ENCODE peak calls at places on chromosomes 3 and 15, in four cellular contexts. E is hepatocyte, L is stomach, X is mammary epithelial cell. O is an unnamed sample. For H3K4me1 and H3K9me3, the result is how much of the 10 kb centered on the place peaks cover.

GRCh38 chr3:38545983-38546382 is 49.8 kb downstream of the EXOG start:
- DNase-seq in E (no peak), L (no peak), X (no peak), O (no peak)

GRCh38 chr3:125990253-125990970 is 21.4 kb downstream of the ROPN1B start:
- DNase-seq in E (peak), L (peak), X (peak), O (peak)

GRCh38 chr15:73865904-73866303 is 7.5 kb upstream of the TBC1D21 start:
- DNase-seq in E (no peak), L (peak), X (no peak), O (no peak)

GRCh38 chr3:175316799-175317198 is 457.7 kb downstream of the NAALADL2 start:
- DNase-seq in E (no peak), L (no peak), X (no peak), O (no peak)

GRCh38 chr3:127748754-127749327 is 73.5 kb downstream of the MGLL start:
- DNase-seq in E (no peak), L (no peak), X (no peak), O (peak)

GRCh38 chr15:31352283-31352880 is 25.7 kb downstream of the KLF13 start:
- DNase-seq in E (no peak), L (peak), X (no peak), O (peak)

GRCh38 chr15:56249080-56249479 is 5.4 kb upstream of the RFX7 start:
- DNase-seq in E (peak), L (no peak), X (peak), O (no peak)

GRCh38 chr3:65356331-65357286 is 668.8 kb upstream of the ADAMTS9 start:
- DNase-seq in E (peak), L (no peak), X (no peak), O (no peak)

GRCh38 chr15:52509500-52510244 is 19.0 kb downstream of the MYO5A start:
- DNase-seq in E (no peak), L (no peak), X (no peak), O (no peak)

GRCh38 chr3:184552296-184552695 is 9.3 kb upstream of the EPHB3 start:
- DNase-seq in E (no peak), L (no peak), X (no peak), O (no peak)

GRCh38 chr3:151113342-151113741 is 27.9 kb downstream of the MED12L start:
- DNase-seq in E (no peak), L (no peak), X (no peak), O (no peak)

GRCh38 chr3:24601500-24601899 is 106.8 kb upstream of the THRB start:
- DNase-seq in E (no peak), L (no peak), X (no peak), O (no peak)

GRCh38 chr3:86801921-86802320 is 189.0 kb downstream of the VGLL3 start:
- DNase-seq in E (no peak), L (no peak), X (no peak), O (no peak)

GRCh38 chr3:40450438-40450837 is 6.7 kb upstream of the RPL14 start:
- DNase-seq in E (no peak), L (no peak), X (no peak), O (no peak)

GRCh38 chr3:132984181-132984580 is 54.0 kb upstream of the TMEM108 start:
- DNase-seq in E (no peak), L (no peak), X (no peak), O (no peak)

GRCh38 chr3:64244011-64244942 is 19.0 kb upstream of the PRICKLE2 start:
- DNase-seq in E (no peak), L (no peak), X (no peak), O (no peak)

GRCh38 chr3:174775603-174776002 is 83.5 kb upstream of the NAALADL2 start:
- DNase-seq in E (peak), L (no peak), X (no peak), O (no peak)

GRCh38 chr3:190552969-190553759 is 39.3 kb downstream of the IL1RAP start:
- DNase-seq in E (no peak), L (no peak), X (no peak), O (no peak)

GRCh38 chr15:63598467-63599400 is 1.5 kb downstream of the FBXL22 start:
- DNase-seq in E (peak), L (peak), X (no peak), O (peak)

GRCh38 chr3:122786067-122786466 is 7.6 kb downstream of the HSPBAP1 start:
- DNase-seq in E (peak), L (no peak), X (peak), O (no peak)

GRCh38 chr15:71195242-71195641 is 80.0 kb downstream of the THSD4 start:
- DNase-seq in E (no peak), L (no peak), X (no peak), O (no peak)

GRCh38 chr3:53232641-53233377 is 23.0 kb downstream of the TKT start:
- DNase-seq in E (no peak), L (no peak), X (no peak), O (no peak)

GRCh38 chr3:128180446-128180845 is 27.2 kb downstream of the EEFSEC start:
- DNase-seq in E (no peak), L (no peak), X (no peak), O (no peak)

GRCh38 chr3:124939661-124940060 is 5.1 kb upstream of the MUC13 start:
- DNase-seq in E (no peak), L (no peak), X (no peak), O (no peak)

GRCh38 chr3:36679384-36680200 is 84.8 kb downstream of the DCLK3 start:
- DNase-seq in E (no peak), L (no peak), X (peak), O (no peak)

GRCh38 chr3:153087595-153088566 is 74.1 kb upstream of the RAP2B start:
- DNase-seq in E (no peak), L (no peak), X (peak), O (no peak)

DNA sequence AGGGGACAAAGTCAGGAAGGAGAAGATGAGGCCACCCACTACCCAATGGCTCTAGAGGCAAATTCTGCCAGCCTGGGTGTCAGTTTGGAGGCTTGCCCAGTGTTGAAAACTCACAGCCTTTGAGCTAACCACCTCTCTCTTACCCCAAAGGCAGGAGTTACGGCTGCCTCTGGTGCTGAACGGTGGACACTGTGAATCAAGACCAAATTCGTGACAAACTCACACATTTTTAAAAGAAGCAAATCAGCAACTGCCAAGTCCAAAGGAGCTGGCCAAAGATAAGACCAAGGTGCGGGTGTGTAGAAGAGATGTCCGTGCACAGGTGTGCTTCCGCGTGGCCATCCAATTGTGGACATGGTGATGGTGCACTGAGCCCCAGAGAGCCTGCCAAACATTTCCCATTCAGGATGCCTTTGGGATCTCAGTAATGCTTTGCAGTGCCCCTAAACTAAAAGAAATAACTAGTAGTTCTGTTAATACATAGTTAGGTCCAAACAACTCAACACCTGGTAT is 74.6 kb downstream of the FAM174B start:
- DNase-seq in E (no peak), L (no peak), X (no peak), O (no peak)
- H3K4me1 ChIP-seq in E (under half), L (under half), X (under half), O (under half)

GRCh38 chr15:27427386-27427785 is 456.4 kb downstream of the GABRG3 start:
- DNase-seq in E (no peak), L (no peak), X (no peak), O (no peak)
- H3K9me3 ChIP-seq in E (under half), L (under half), X (under half), O (under half)

DNA sequence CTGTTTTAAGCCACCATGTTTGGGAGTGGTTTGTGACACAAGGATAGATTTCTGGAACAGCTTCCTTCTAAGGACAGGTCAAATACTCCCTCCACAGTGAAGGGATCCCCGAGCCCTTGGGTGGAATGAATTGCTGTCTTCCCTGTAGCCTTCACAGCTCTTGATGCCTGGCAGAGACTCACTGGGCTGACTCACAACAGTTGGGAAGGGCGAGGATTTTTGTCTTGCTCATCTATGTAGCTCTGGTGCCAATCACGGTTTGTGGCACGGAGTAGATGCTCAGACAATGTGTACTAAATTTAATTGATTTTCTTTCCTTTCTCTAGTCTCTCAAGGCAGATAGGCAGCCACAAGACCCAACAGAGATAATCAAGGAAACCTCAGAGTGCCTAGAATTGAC is 27.0 kb downstream of the CRYGS start:
- DNase-seq in E (no peak), L (no peak), X (no peak), O (no peak)
- H3K4me1 ChIP-seq in E (under half), L (under half), X (under half), O (under half)

DNA sequence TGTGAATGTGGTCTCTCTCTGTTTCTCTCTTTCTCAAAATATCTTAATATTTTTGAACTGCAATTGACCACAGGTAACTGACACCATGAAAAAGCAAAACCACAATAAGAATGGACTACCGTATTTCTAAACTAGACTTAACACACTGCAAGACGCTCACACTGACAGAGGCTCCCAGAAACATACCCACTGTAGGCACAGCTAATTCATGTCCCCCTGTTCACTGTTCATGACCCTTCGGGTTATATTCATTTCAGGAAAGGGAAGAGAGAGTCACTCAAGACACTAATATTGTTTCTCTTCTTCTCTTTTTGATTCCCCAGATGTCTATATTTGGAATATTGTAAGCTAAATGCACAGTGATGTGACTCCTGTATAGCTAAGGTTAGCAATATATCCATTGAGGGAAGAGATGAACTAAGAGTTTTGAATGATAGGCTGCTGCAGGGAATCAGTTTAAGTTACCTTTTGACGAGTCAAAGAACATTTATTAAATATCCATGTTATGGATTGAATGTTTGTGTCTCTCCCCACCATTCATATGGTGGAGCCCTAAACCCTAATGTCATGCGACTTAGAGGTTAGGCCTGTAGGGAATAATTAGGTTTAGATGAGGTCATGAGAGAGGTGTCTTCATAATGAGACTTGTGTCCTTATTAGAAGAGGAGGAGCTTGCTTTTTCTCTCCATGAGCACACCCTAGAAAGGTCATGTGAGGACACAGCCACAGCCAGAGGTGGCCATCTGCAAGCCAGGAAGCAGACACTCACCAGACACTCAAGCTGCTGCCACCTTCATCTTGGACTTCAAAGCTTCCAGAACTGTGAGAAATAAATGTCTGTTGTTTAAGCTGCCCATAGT is 216.6 kb upstream of the GRM7 start:
- DNase-seq in E (no peak), L (no peak), X (no peak), O (no peak)
- H3K9me3 ChIP-seq in E (under half), L (under half), X (under half), O (under half)

O was measured in thyroid gland.